ENCODE peak calls at places on chromosomes 16 and 17, in five cellular contexts. One of them, this sample, is unnamed.

GRCh38 chr17:47219621-47220475 is 10.7 kb downstream of the MYL4 start:
- DNase-seq in AG10803: no peak
- DNase-seq in A549: no peak
- DNase-seq in tibial artery: no peak
- DNase-seq in astrocyte of the cerebellum: no peak
- DNase-seq in this sample: no peak

GRCh38 chr16:57802635-57803412 is 533 bp upstream of the KIFC3 start:
- DNase-seq in tibial artery: no peak
- DNase-seq in astrocyte of the cerebellum: no peak
- DNase-seq in AG10803: no peak
- DNase-seq in A549: peak
- DNase-seq in this sample: no peak

GRCh38 chr16:50490828-50491227 is 57.4 kb upstream of the NKD1 start:
- DNase-seq in A549: no peak
- DNase-seq in astrocyte of the cerebellum: no peak
- DNase-seq in tibial artery: no peak
- DNase-seq in AG10803: no peak
- DNase-seq in this sample: no peak

GRCh38 chr17:2892305-2892971 is 96.2 kb downstream of the RAP1GAP2 start:
- DNase-seq in A549: peak
- DNase-seq in AG10803: peak
- DNase-seq in astrocyte of the cerebellum: peak
- DNase-seq in tibial artery: no peak
- DNase-seq in this sample: no peak

GRCh38 chr17:79022507-79022991 is 1.4 kb upstream of the C1QTNF1 start:
- DNase-seq in A549: no peak
- DNase-seq in tibial artery: peak
- DNase-seq in astrocyte of the cerebellum: no peak
- DNase-seq in AG10803: no peak
- DNase-seq in this sample: no peak

GRCh38 chr16:66541388-66542360 is 8.2 kb downstream of the TK2 start:
- DNase-seq in AG10803: no peak
- DNase-seq in astrocyte of the cerebellum: no peak
- DNase-seq in tibial artery: no peak
- DNase-seq in A549: no peak
- DNase-seq in this sample: no peak

GRCh38 chr16:55655709-55656694 is at the start of gene SLC6A2:
- DNase-seq in tibial artery: no peak
- DNase-seq in AG10803: no peak
- DNase-seq in astrocyte of the cerebellum: no peak
- DNase-seq in A549: peak
- DNase-seq in this sample: peak

GRCh38 chr16:88014201-88014781 is 63.1 kb downstream of the BANP start:
- DNase-seq in tibial artery: peak
- DNase-seq in A549: peak
- DNase-seq in AG10803: no peak
- DNase-seq in astrocyte of the cerebellum: no peak
- DNase-seq in this sample: no peak

GRCh38 chr17:79160980-79161621 is 86.5 kb downstream of the ENGASE start:
- DNase-seq in A549: no peak
- DNase-seq in astrocyte of the cerebellum: no peak
- DNase-seq in AG10803: no peak
- DNase-seq in tibial artery: no peak
- DNase-seq in this sample: peak

GRCh38 chr16:27973678-27974077 is 89.8 kb downstream of the GSG1L start:
- DNase-seq in A549: no peak
- DNase-seq in AG10803: no peak
- DNase-seq in tibial artery: no peak
- DNase-seq in astrocyte of the cerebellum: no peak
- DNase-seq in this sample: peak

GRCh38 chr17:59361916-59362810 is 30.7 kb downstream of the YPEL2 start:
- DNase-seq in AG10803: peak
- DNase-seq in astrocyte of the cerebellum: peak
- DNase-seq in tibial artery: peak
- DNase-seq in A549: no peak
- DNase-seq in this sample: no peak

GRCh38 chr17:16929281-16929680 is 42.6 kb downstream of the TNFRSF13B start:
- DNase-seq in A549: no peak
- DNase-seq in tibial artery: no peak
- DNase-seq in astrocyte of the cerebellum: no peak
- DNase-seq in AG10803: no peak
- DNase-seq in this sample: no peak

GRCh38 chr17:8176197-8176940 is at the start of gene TMEM107:
- DNase-seq in AG10803: peak
- DNase-seq in tibial artery: peak
- DNase-seq in astrocyte of the cerebellum: no peak
- DNase-seq in A549: peak
- DNase-seq in this sample: peak

GRCh38 chr17:19727466-19728113 is 11.2 kb upstream of the SLC47A2 start:
- DNase-seq in astrocyte of the cerebellum: peak
- DNase-seq in A549: peak
- DNase-seq in tibial artery: peak
- DNase-seq in AG10803: peak
- DNase-seq in this sample: no peak

GRCh38 chr16:80519189-80519588 is 21.6 kb upstream of the DYNLRB2 start:
- DNase-seq in A549: no peak
- DNase-seq in AG10803: no peak
- DNase-seq in tibial artery: no peak
- DNase-seq in astrocyte of the cerebellum: no peak
- DNase-seq in this sample: no peak

GRCh38 chr16:87854053-87854906 is 15.0 kb downstream of the SLC7A5 start:
- DNase-seq in AG10803: no peak
- DNase-seq in astrocyte of the cerebellum: no peak
- DNase-seq in tibial artery: no peak
- DNase-seq in A549: peak
- DNase-seq in this sample: no peak

GRCh38 chr16:49977427-49977826 is 47.6 kb upstream of the CNEP1R1 start:
- DNase-seq in tibial artery: no peak
- DNase-seq in astrocyte of the cerebellum: no peak
- DNase-seq in A549: no peak
- DNase-seq in AG10803: no peak
- DNase-seq in this sample: no peak

GRCh38 chr17:29102046-29102445 is 59.1 kb downstream of the PIPOX start:
- DNase-seq in AG10803: no peak
- DNase-seq in A549: no peak
- DNase-seq in astrocyte of the cerebellum: no peak
- DNase-seq in tibial artery: no peak
- DNase-seq in this sample: no peak

GRCh38 chr17:66698270-66698669 is 136.6 kb upstream of the CACNG5 start:
- DNase-seq in tibial artery: no peak
- DNase-seq in astrocyte of the cerebellum: no peak
- DNase-seq in A549: no peak
- DNase-seq in AG10803: no peak
- DNase-seq in this sample: no peak

GRCh38 chr16:83899272-83899897 is 470 bp downstream of the MLYCD start:
- DNase-seq in AG10803: peak
- DNase-seq in astrocyte of the cerebellum: no peak
- DNase-seq in tibial artery: peak
- DNase-seq in A549: peak
- DNase-seq in this sample: peak

GRCh38 chr17:58527949-58528348 is 13.5 kb upstream of the MTMR4 start:
- DNase-seq in AG10803: no peak
- DNase-seq in astrocyte of the cerebellum: peak
- DNase-seq in A549: no peak
- DNase-seq in tibial artery: no peak
- DNase-seq in this sample: no peak

GRCh38 chr16:11114366-11115164 is 141.4 kb downstream of the SOCS1 start:
- DNase-seq in A549: no peak
- DNase-seq in astrocyte of the cerebellum: no peak
- DNase-seq in AG10803: no peak
- DNase-seq in tibial artery: peak
- DNase-seq in this sample: no peak

GRCh38 chr17:17205368-17206148 is 575 bp downstream of the PLD6 start:
- DNase-seq in AG10803: peak
- DNase-seq in tibial artery: peak
- DNase-seq in astrocyte of the cerebellum: no peak
- DNase-seq in A549: peak
- DNase-seq in this sample: no peak

GRCh38 chr16:52537463-52537862 is 9.5 kb downstream of the TOX3 start:
- DNase-seq in tibial artery: no peak
- DNase-seq in A549: peak
- DNase-seq in AG10803: no peak
- DNase-seq in astrocyte of the cerebellum: no peak
- DNase-seq in this sample: no peak

GRCh38 chr17:71713846-71714245 is 407.0 kb upstream of the SOX9 start:
- DNase-seq in tibial artery: no peak
- DNase-seq in A549: no peak
- DNase-seq in astrocyte of the cerebellum: no peak
- DNase-seq in AG10803: no peak
- DNase-seq in this sample: no peak

GRCh38 chr16:66539628-66540469 is 10.1 kb downstream of the TK2 start:
- DNase-seq in A549: no peak
- DNase-seq in tibial artery: no peak
- DNase-seq in astrocyte of the cerebellum: peak
- DNase-seq in AG10803: no peak
- DNase-seq in this sample: no peak

GRCh38 chr17:83081561-83082201 is 2.3 kb downstream of the METRNL start:
- DNase-seq in tibial artery: peak
- DNase-seq in AG10803: peak
- DNase-seq in A549: no peak
- DNase-seq in astrocyte of the cerebellum: no peak
- DNase-seq in this sample: no peak

GRCh38 chr16:51553910-51554309 is 402.8 kb upstream of the SALL1 start:
- DNase-seq in AG10803: no peak
- DNase-seq in tibial artery: no peak
- DNase-seq in A549: no peak
- DNase-seq in astrocyte of the cerebellum: no peak
- DNase-seq in this sample: no peak

GRCh38 chr17:35062284-35062683 is 1.2 kb downstream of the RFFL start:
- DNase-seq in A549: no peak
- DNase-seq in AG10803: no peak
- DNase-seq in astrocyte of the cerebellum: no peak
- DNase-seq in tibial artery: no peak
- DNase-seq in this sample: no peak
- TF ChIP-seq CTCF in A549: no peak
- TF ChIP-seq CTCF in AG10803: no peak
- TF ChIP-seq CTCF in astrocyte of the cerebellum: no peak
- TF ChIP-seq CTCF in tibial artery: no peak
- TF ChIP-seq CTCF in this sample: no peak

GRCh38 chr17:80982426-80982974 is 9.1 kb upstream of the CHMP6 start:
- DNase-seq in AG10803: no peak
- DNase-seq in A549: no peak
- DNase-seq in astrocyte of the cerebellum: no peak
- DNase-seq in tibial artery: no peak
- DNase-seq in this sample: no peak

GRCh38 chr17:80983545-80983944 is 8.1 kb upstream of the CHMP6 start:
- DNase-seq in astrocyte of the cerebellum: no peak
- DNase-seq in A549: no peak
- DNase-seq in AG10803: no peak
- DNase-seq in tibial artery: no peak
- DNase-seq in this sample: no peak

GRCh38 chr17:80980397-80981061 is 11.1 kb upstream of the CHMP6 start:
- DNase-seq in A549: peak
- DNase-seq in astrocyte of the cerebellum: no peak
- DNase-seq in tibial artery: no peak
- DNase-seq in AG10803: peak
- DNase-seq in this sample: no peak

GRCh38 chr17:80981062-80981902 is 10.4 kb upstream of the CHMP6 start:
- DNase-seq in astrocyte of the cerebellum: no peak
- DNase-seq in A549: no peak
- DNase-seq in AG10803: no peak
- DNase-seq in tibial artery: no peak
- DNase-seq in this sample: peak

GRCh38 chr17:80981929-80982425 is 9.7 kb upstream of the CHMP6 start:
- DNase-seq in astrocyte of the cerebellum: no peak
- DNase-seq in A549: no peak
- DNase-seq in tibial artery: no peak
- DNase-seq in AG10803: no peak
- DNase-seq in this sample: no peak
- TF ChIP-seq CTCF in astrocyte of the cerebellum: no peak
- TF ChIP-seq CTCF in A549: no peak
- TF ChIP-seq CTCF in tibial artery: no peak
- TF ChIP-seq CTCF in AG10803: no peak
- TF ChIP-seq CTCF in this sample: no peak

GRCh38 chr16:85546585-85547447 is 66.3 kb upstream of the GSE1 start:
- DNase-seq in AG10803: no peak
- DNase-seq in astrocyte of the cerebellum: no peak
- DNase-seq in tibial artery: no peak
- DNase-seq in A549: no peak
- DNase-seq in this sample: no peak
- TF ChIP-seq CTCF in AG10803: peak
- TF ChIP-seq CTCF in astrocyte of the cerebellum: peak
- TF ChIP-seq CTCF in tibial artery: no peak
- TF ChIP-seq CTCF in A549: peak
- TF ChIP-seq CTCF in this sample: no peak

GRCh38 chr17:44970136-44970737 is 2.1 kb upstream of the C1QL1 start:
- DNase-seq in tibial artery: peak
- DNase-seq in astrocyte of the cerebellum: no peak
- DNase-seq in A549: no peak
- DNase-seq in AG10803: peak
- DNase-seq in this sample: no peak

GRCh38 chr17:44967026-44967906 is 837 bp downstream of the C1QL1 start:
- DNase-seq in tibial artery: no peak
- DNase-seq in A549: no peak
- DNase-seq in astrocyte of the cerebellum: no peak
- DNase-seq in AG10803: no peak
- DNase-seq in this sample: no peak

GRCh38 chr17:44967907-44968224 is 237 bp downstream of the C1QL1 start:
- DNase-seq in A549: no peak
- DNase-seq in tibial artery: no peak
- DNase-seq in astrocyte of the cerebellum: no peak
- DNase-seq in AG10803: no peak
- DNase-seq in this sample: no peak

GRCh38 chr17:44969144-44969780 is 1.2 kb upstream of the C1QL1 start:
- DNase-seq in A549: no peak
- DNase-seq in AG10803: no peak
- DNase-seq in tibial artery: no peak
- DNase-seq in astrocyte of the cerebellum: no peak
- DNase-seq in this sample: no peak

DNA sequence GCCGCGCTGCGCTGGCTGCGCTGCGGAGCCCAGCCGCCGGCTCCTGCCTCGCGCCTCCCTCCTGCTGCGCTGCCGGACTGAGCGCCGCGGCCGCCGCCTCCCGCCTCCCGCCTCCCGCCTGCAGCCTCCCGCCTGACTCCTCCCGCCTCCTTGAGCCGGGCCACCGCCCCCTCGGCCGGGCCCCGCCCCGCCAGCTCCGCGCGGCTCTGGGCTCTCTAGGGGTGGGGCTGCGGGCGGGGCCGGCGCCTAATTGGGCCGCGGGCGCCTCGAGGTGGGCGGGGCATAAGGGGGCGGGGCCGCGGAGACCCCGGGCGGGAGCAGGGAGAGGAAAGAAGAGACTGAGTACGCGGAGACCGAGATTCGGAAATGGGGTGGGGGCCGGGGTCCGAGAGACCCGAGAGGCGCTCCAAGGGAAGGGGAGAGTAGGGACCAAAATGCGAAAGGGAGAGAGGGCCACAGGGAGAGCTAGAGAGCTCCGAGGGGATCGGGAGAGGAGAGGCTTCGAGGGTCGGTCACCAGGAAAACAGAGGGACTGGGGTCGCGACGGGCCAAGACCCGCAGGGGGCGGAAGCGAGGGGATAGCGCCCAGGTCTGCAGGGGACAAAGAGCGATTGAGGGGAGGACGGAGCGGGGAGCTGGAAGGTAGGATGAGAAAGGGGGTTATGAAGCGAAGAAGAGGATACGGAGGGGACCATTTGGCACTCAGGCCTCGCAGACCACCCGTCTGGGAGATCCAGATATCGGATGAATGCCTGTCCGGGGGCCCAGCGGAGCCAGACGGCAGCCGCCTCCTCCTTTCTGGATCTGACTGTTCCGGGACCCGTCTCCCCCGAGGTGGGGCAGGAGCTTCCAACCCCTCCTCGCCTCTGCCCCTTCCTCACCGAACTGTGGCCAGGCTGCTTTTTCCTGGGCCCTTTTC is at the start of gene C1QL1:
- DNase-seq in tibial artery: peak
- DNase-seq in AG10803: peak
- DNase-seq in astrocyte of the cerebellum: peak
- DNase-seq in A549: peak
- DNase-seq in this sample: peak
- TF ChIP-seq CTCF in tibial artery: peak
- TF ChIP-seq CTCF in AG10803: peak
- TF ChIP-seq CTCF in astrocyte of the cerebellum: peak
- TF ChIP-seq CTCF in A549: no peak
- TF ChIP-seq CTCF in this sample: peak

This sample was measured in endothelial cell.